ENCODE peak calls at places on chromosomes 4 and X, in eight cellular contexts. One of them, this sample, is unnamed.

GRCh38 chrX:349196-349595 is 30.6 kb upstream of the GTPBP6 start:
- DNase-seq in iris pigment epithelial cell: no peak
- DNase-seq in GM23248: no peak
- DNase-seq in GM04503: no peak
- DNase-seq in Calu3: no peak
- DNase-seq in stimulated activated CD8-positive, alpha-beta memory T cell treated with anti-CD3 and anti-CD28 coated beads, Interleukin-15, amount 100 ng/mL, for 24 hours: no peak
- DNase-seq in NCI-H345: no peak
- DNase-seq in M059J: no peak
- DNase-seq in this sample: no peak

GRCh38 chrX:100812216-100813158 is 7.7 kb upstream of the CSTF2 start:
- DNase-seq in iris pigment epithelial cell: no peak
- DNase-seq in GM23248: no peak
- DNase-seq in GM04503: no peak
- DNase-seq in Calu3: peak
- DNase-seq in stimulated activated CD8-positive, alpha-beta memory T cell treated with anti-CD3 and anti-CD28 coated beads, Interleukin-15, amount 100 ng/mL, for 24 hours: no peak
- DNase-seq in NCI-H345: no peak
- DNase-seq in M059J: no peak
- DNase-seq in this sample: peak

GRCh38 chr4:127783026-127783769 is 1.1 kb downstream of the HSPA4L start:
- DNase-seq in iris pigment epithelial cell: peak
- DNase-seq in GM23248: peak
- DNase-seq in GM04503: no peak
- DNase-seq in Calu3: peak
- DNase-seq in stimulated activated CD8-positive, alpha-beta memory T cell treated with anti-CD3 and anti-CD28 coated beads, Interleukin-15, amount 100 ng/mL, for 24 hours: no peak
- DNase-seq in NCI-H345: peak
- DNase-seq in M059J: peak
- DNase-seq in this sample: peak

GRCh38 chr4:102586644-102587021 is 85.5 kb downstream of the NFKB1 start:
- DNase-seq in iris pigment epithelial cell: no peak
- DNase-seq in GM23248: no peak
- DNase-seq in GM04503: no peak
- DNase-seq in Calu3: no peak
- DNase-seq in stimulated activated CD8-positive, alpha-beta memory T cell treated with anti-CD3 and anti-CD28 coated beads, Interleukin-15, amount 100 ng/mL, for 24 hours: no peak
- DNase-seq in NCI-H345: no peak
- DNase-seq in M059J: no peak
- DNase-seq in this sample: no peak

GRCh38 chr4:94489075-94489474 is 37.3 kb downstream of the PDLIM5 start:
- DNase-seq in iris pigment epithelial cell: no peak
- DNase-seq in GM23248: no peak
- DNase-seq in GM04503: no peak
- DNase-seq in Calu3: no peak
- DNase-seq in stimulated activated CD8-positive, alpha-beta memory T cell treated with anti-CD3 and anti-CD28 coated beads, Interleukin-15, amount 100 ng/mL, for 24 hours: no peak
- DNase-seq in NCI-H345: no peak
- DNase-seq in M059J: no peak
- DNase-seq in this sample: no peak

GRCh38 chrX:131792789-131793462 is 230.2 kb upstream of the STK26 start:
- DNase-seq in iris pigment epithelial cell: peak
- DNase-seq in GM23248: peak
- DNase-seq in GM04503: no peak
- DNase-seq in Calu3: no peak
- DNase-seq in stimulated activated CD8-positive, alpha-beta memory T cell treated with anti-CD3 and anti-CD28 coated beads, Interleukin-15, amount 100 ng/mL, for 24 hours: no peak
- DNase-seq in NCI-H345: peak
- DNase-seq in M059J: peak
- DNase-seq in this sample: no peak

GRCh38 chr4:55409468-55410171 is 13.9 kb downstream of the TMEM165 start:
- DNase-seq in iris pigment epithelial cell: peak
- DNase-seq in GM23248: peak
- DNase-seq in GM04503: no peak
- DNase-seq in Calu3: no peak
- DNase-seq in stimulated activated CD8-positive, alpha-beta memory T cell treated with anti-CD3 and anti-CD28 coated beads, Interleukin-15, amount 100 ng/mL, for 24 hours: no peak
- DNase-seq in NCI-H345: no peak
- DNase-seq in M059J: no peak
- DNase-seq in this sample: no peak

GRCh38 chr4:1201851-1202525 is 29.6 kb upstream of the SPON2 start:
- DNase-seq in iris pigment epithelial cell: peak
- DNase-seq in GM23248: peak
- DNase-seq in GM04503: peak
- DNase-seq in Calu3: no peak
- DNase-seq in stimulated activated CD8-positive, alpha-beta memory T cell treated with anti-CD3 and anti-CD28 coated beads, Interleukin-15, amount 100 ng/mL, for 24 hours: peak
- DNase-seq in NCI-H345: no peak
- DNase-seq in M059J: no peak
- DNase-seq in this sample: no peak

GRCh38 chr4:39664828-39665731 is 26.4 kb upstream of the SMIM14 start:
- DNase-seq in iris pigment epithelial cell: peak
- DNase-seq in GM23248: peak
- DNase-seq in GM04503: peak
- DNase-seq in Calu3: no peak
- DNase-seq in stimulated activated CD8-positive, alpha-beta memory T cell treated with anti-CD3 and anti-CD28 coated beads, Interleukin-15, amount 100 ng/mL, for 24 hours: no peak
- DNase-seq in NCI-H345: no peak
- DNase-seq in M059J: no peak
- DNase-seq in this sample: peak

GRCh38 chr4:176303938-176304337 is 15.8 kb upstream of the SPCS3 start:
- DNase-seq in iris pigment epithelial cell: no peak
- DNase-seq in GM23248: no peak
- DNase-seq in GM04503: no peak
- DNase-seq in Calu3: no peak
- DNase-seq in stimulated activated CD8-positive, alpha-beta memory T cell treated with anti-CD3 and anti-CD28 coated beads, Interleukin-15, amount 100 ng/mL, for 24 hours: no peak
- DNase-seq in NCI-H345: no peak
- DNase-seq in M059J: no peak
- DNase-seq in this sample: no peak

GRCh38 chrX:101485212-101486064 is at the start of gene ARMCX4:
- DNase-seq in iris pigment epithelial cell: peak
- DNase-seq in GM23248: peak
- DNase-seq in GM04503: no peak
- DNase-seq in Calu3: peak
- DNase-seq in stimulated activated CD8-positive, alpha-beta memory T cell treated with anti-CD3 and anti-CD28 coated beads, Interleukin-15, amount 100 ng/mL, for 24 hours: no peak
- DNase-seq in NCI-H345: peak
- DNase-seq in M059J: peak
- DNase-seq in this sample: no peak

GRCh38 chr4:141019772-141020171 is 113.5 kb downstream of the RNF150 start:
- DNase-seq in iris pigment epithelial cell: no peak
- DNase-seq in GM23248: no peak
- DNase-seq in GM04503: no peak
- DNase-seq in Calu3: no peak
- DNase-seq in stimulated activated CD8-positive, alpha-beta memory T cell treated with anti-CD3 and anti-CD28 coated beads, Interleukin-15, amount 100 ng/mL, for 24 hours: no peak
- DNase-seq in NCI-H345: no peak
- DNase-seq in M059J: no peak
- DNase-seq in this sample: no peak

GRCh38 chr4:154506253-154506652 is 14.7 kb upstream of the DCHS2 start:
- DNase-seq in iris pigment epithelial cell: peak
- DNase-seq in GM23248: peak
- DNase-seq in GM04503: peak
- DNase-seq in Calu3: peak
- DNase-seq in stimulated activated CD8-positive, alpha-beta memory T cell treated with anti-CD3 and anti-CD28 coated beads, Interleukin-15, amount 100 ng/mL, for 24 hours: no peak
- DNase-seq in NCI-H345: no peak
- DNase-seq in M059J: peak
- DNase-seq in this sample: peak

GRCh38 chrX:101347859-101348451 is 587 bp downstream of the TIMM8A start:
- DNase-seq in iris pigment epithelial cell: peak
- DNase-seq in GM23248: peak
- DNase-seq in GM04503: peak
- DNase-seq in Calu3: no peak
- DNase-seq in stimulated activated CD8-positive, alpha-beta memory T cell treated with anti-CD3 and anti-CD28 coated beads, Interleukin-15, amount 100 ng/mL, for 24 hours: peak
- DNase-seq in NCI-H345: no peak
- DNase-seq in M059J: peak
- DNase-seq in this sample: peak

GRCh38 chr4:183533698-183534097 is 28.8 kb downstream of the ING2 start:
- DNase-seq in iris pigment epithelial cell: no peak
- DNase-seq in GM23248: peak
- DNase-seq in GM04503: no peak
- DNase-seq in Calu3: no peak
- DNase-seq in stimulated activated CD8-positive, alpha-beta memory T cell treated with anti-CD3 and anti-CD28 coated beads, Interleukin-15, amount 100 ng/mL, for 24 hours: no peak
- DNase-seq in NCI-H345: no peak
- DNase-seq in M059J: no peak
- DNase-seq in this sample: no peak

GRCh38 chr4:2478220-2478619 is 9.3 kb downstream of the RNF4 start:
- DNase-seq in iris pigment epithelial cell: no peak
- DNase-seq in GM23248: no peak
- DNase-seq in GM04503: no peak
- DNase-seq in Calu3: no peak
- DNase-seq in stimulated activated CD8-positive, alpha-beta memory T cell treated with anti-CD3 and anti-CD28 coated beads, Interleukin-15, amount 100 ng/mL, for 24 hours: no peak
- DNase-seq in NCI-H345: no peak
- DNase-seq in M059J: no peak
- DNase-seq in this sample: no peak

GRCh38 chr4:2931765-2932560 is 31.2 kb downstream of the NOP14 start:
- DNase-seq in iris pigment epithelial cell: no peak
- DNase-seq in GM23248: no peak
- DNase-seq in GM04503: no peak
- DNase-seq in Calu3: no peak
- DNase-seq in stimulated activated CD8-positive, alpha-beta memory T cell treated with anti-CD3 and anti-CD28 coated beads, Interleukin-15, amount 100 ng/mL, for 24 hours: no peak
- DNase-seq in NCI-H345: no peak
- DNase-seq in M059J: no peak
- DNase-seq in this sample: no peak

This sample was measured in LoVo.